ENCODE peak calls at places on chromosomes 6 and 20, in eight cellular contexts. One of them, this sample, is unnamed. For H3K9me3 and H3K4me1, the result is how much of the 10 kb centered on the place peaks cover.

GRCh38 chr6:131443514-131443913 is 129.5 kb upstream of the ARG1 start:
- DNase-seq in SJSA1: no peak
- DNase-seq in Peyer's patch: no peak
- DNase-seq in CD8-positive, alpha-beta T cell: no peak
- DNase-seq in heart left ventricle: no peak
- DNase-seq in upper lobe of left lung: no peak
- DNase-seq in H9: no peak
- DNase-seq in neural progenitor cell: no peak
- DNase-seq in this sample: no peak

GRCh38 chr20:17966432-17967312 is 1.9 kb downstream of the SNX5 start:
- DNase-seq in CD8-positive, alpha-beta T cell: no peak
- DNase-seq in Peyer's patch: no peak
- DNase-seq in upper lobe of left lung: no peak
- DNase-seq in heart left ventricle: no peak
- DNase-seq in neural progenitor cell: no peak
- DNase-seq in SJSA1: peak
- DNase-seq in H9: no peak
- DNase-seq in this sample: no peak

GRCh38 chr20:32792316-32792715 is 27.4 kb upstream of the MAPRE1 start:
- DNase-seq in heart left ventricle: no peak
- DNase-seq in CD8-positive, alpha-beta T cell: no peak
- DNase-seq in upper lobe of left lung: peak
- DNase-seq in neural progenitor cell: peak
- DNase-seq in H9: no peak
- DNase-seq in SJSA1: peak
- DNase-seq in Peyer's patch: no peak
- DNase-seq in this sample: no peak

GRCh38 chr6:1049900-1050299 is 262.0 kb upstream of the FOXQ1 start:
- DNase-seq in neural progenitor cell: no peak
- DNase-seq in Peyer's patch: no peak
- DNase-seq in H9: no peak
- DNase-seq in heart left ventricle: no peak
- DNase-seq in SJSA1: no peak
- DNase-seq in upper lobe of left lung: no peak
- DNase-seq in CD8-positive, alpha-beta T cell: no peak
- DNase-seq in this sample: no peak

GRCh38 chr6:166317261-166318212 is 9.3 kb upstream of the PRR18 start:
- DNase-seq in upper lobe of left lung: no peak
- DNase-seq in heart left ventricle: no peak
- DNase-seq in SJSA1: no peak
- DNase-seq in neural progenitor cell: no peak
- DNase-seq in CD8-positive, alpha-beta T cell: no peak
- DNase-seq in H9: no peak
- DNase-seq in Peyer's patch: no peak
- DNase-seq in this sample: no peak

GRCh38 chr6:46819561-46819960 is 26.4 kb downstream of the MEP1A start:
- DNase-seq in Peyer's patch: no peak
- DNase-seq in heart left ventricle: no peak
- DNase-seq in SJSA1: no peak
- DNase-seq in upper lobe of left lung: no peak
- DNase-seq in CD8-positive, alpha-beta T cell: no peak
- DNase-seq in H9: no peak
- DNase-seq in neural progenitor cell: no peak
- DNase-seq in this sample: no peak

GRCh38 chr20:32418376-32418775 is 60.2 kb downstream of the ASXL1 start:
- DNase-seq in upper lobe of left lung: no peak
- DNase-seq in CD8-positive, alpha-beta T cell: no peak
- DNase-seq in H9: no peak
- DNase-seq in Peyer's patch: no peak
- DNase-seq in heart left ventricle: no peak
- DNase-seq in neural progenitor cell: no peak
- DNase-seq in SJSA1: no peak
- DNase-seq in this sample: no peak

GRCh38 chr6:139376054-139376355 is 1.6 kb upstream of the CITED2 start:
- DNase-seq in heart left ventricle: peak
- DNase-seq in neural progenitor cell: no peak
- DNase-seq in upper lobe of left lung: no peak
- DNase-seq in H9: no peak
- DNase-seq in CD8-positive, alpha-beta T cell: no peak
- DNase-seq in Peyer's patch: peak
- DNase-seq in SJSA1: no peak
- DNase-seq in this sample: peak

GRCh38 chr6:43172127-43173007 is 1.3 kb downstream of the SRF start:
- DNase-seq in neural progenitor cell: peak
- DNase-seq in SJSA1: peak
- DNase-seq in upper lobe of left lung: peak
- DNase-seq in heart left ventricle: peak
- DNase-seq in CD8-positive, alpha-beta T cell: peak
- DNase-seq in H9: no peak
- DNase-seq in Peyer's patch: peak
- DNase-seq in this sample: peak

GRCh38 chr20:37293301-37293943 is 4.0 kb downstream of the MANBAL start:
- DNase-seq in CD8-positive, alpha-beta T cell: no peak
- DNase-seq in SJSA1: no peak
- DNase-seq in upper lobe of left lung: no peak
- DNase-seq in Peyer's patch: peak
- DNase-seq in H9: no peak
- DNase-seq in heart left ventricle: no peak
- DNase-seq in neural progenitor cell: no peak
- DNase-seq in this sample: no peak

GRCh38 chr20:63449796-63450730 is 22.4 kb downstream of the KCNQ2 start:
- DNase-seq in H9: no peak
- DNase-seq in upper lobe of left lung: peak
- DNase-seq in SJSA1: no peak
- DNase-seq in CD8-positive, alpha-beta T cell: no peak
- DNase-seq in heart left ventricle: no peak
- DNase-seq in Peyer's patch: no peak
- DNase-seq in neural progenitor cell: no peak
- DNase-seq in this sample: no peak

GRCh38 chr6:81382852-81383251 is 369.6 kb downstream of the TENT5A start:
- DNase-seq in upper lobe of left lung: no peak
- DNase-seq in H9: no peak
- DNase-seq in neural progenitor cell: no peak
- DNase-seq in CD8-positive, alpha-beta T cell: no peak
- DNase-seq in SJSA1: no peak
- DNase-seq in heart left ventricle: no peak
- DNase-seq in Peyer's patch: no peak
- DNase-seq in this sample: no peak

GRCh38 chr6:28824793-28825731 is 98.7 kb downstream of the TRIM27 start:
- DNase-seq in SJSA1: no peak
- DNase-seq in heart left ventricle: no peak
- DNase-seq in Peyer's patch: no peak
- DNase-seq in H9: peak
- DNase-seq in upper lobe of left lung: no peak
- DNase-seq in CD8-positive, alpha-beta T cell: no peak
- DNase-seq in neural progenitor cell: peak
- DNase-seq in this sample: no peak

GRCh38 chr6:130065616-130066015 is 47.2 kb downstream of the L3MBTL3 start:
- DNase-seq in upper lobe of left lung: no peak
- DNase-seq in neural progenitor cell: no peak
- DNase-seq in Peyer's patch: no peak
- DNase-seq in H9: no peak
- DNase-seq in SJSA1: no peak
- DNase-seq in heart left ventricle: no peak
- DNase-seq in CD8-positive, alpha-beta T cell: no peak
- DNase-seq in this sample: no peak

GRCh38 chr6:45455408-45455807 is 77.7 kb upstream of the SUPT3H start:
- DNase-seq in Peyer's patch: no peak
- DNase-seq in neural progenitor cell: no peak
- DNase-seq in heart left ventricle: no peak
- DNase-seq in CD8-positive, alpha-beta T cell: no peak
- DNase-seq in SJSA1: no peak
- DNase-seq in upper lobe of left lung: no peak
- DNase-seq in H9: no peak
- DNase-seq in this sample: no peak

GRCh38 chr6:129133770-129134192 is 250.8 kb downstream of the LAMA2 start:
- DNase-seq in H9: no peak
- DNase-seq in Peyer's patch: no peak
- DNase-seq in heart left ventricle: no peak
- DNase-seq in upper lobe of left lung: no peak
- DNase-seq in CD8-positive, alpha-beta T cell: no peak
- DNase-seq in neural progenitor cell: no peak
- DNase-seq in SJSA1: peak
- DNase-seq in this sample: peak

GRCh38 chr6:37451411-37452273 is 18.6 kb downstream of the CMTR1 start:
- DNase-seq in neural progenitor cell: no peak
- DNase-seq in H9: no peak
- DNase-seq in heart left ventricle: no peak
- DNase-seq in CD8-positive, alpha-beta T cell: no peak
- DNase-seq in upper lobe of left lung: no peak
- DNase-seq in Peyer's patch: no peak
- DNase-seq in SJSA1: no peak
- DNase-seq in this sample: no peak

GRCh38 chr6:138944412-138944811 is 43.6 kb downstream of the REPS1 start:
- DNase-seq in heart left ventricle: no peak
- DNase-seq in H9: no peak
- DNase-seq in neural progenitor cell: no peak
- DNase-seq in upper lobe of left lung: no peak
- DNase-seq in Peyer's patch: no peak
- DNase-seq in SJSA1: peak
- DNase-seq in CD8-positive, alpha-beta T cell: no peak
- DNase-seq in this sample: no peak

GRCh38 chr20:1326031-1326930 is 2.7 kb downstream of the SDCBP2 start:
- DNase-seq in upper lobe of left lung: no peak
- DNase-seq in SJSA1: no peak
- DNase-seq in H9: peak
- DNase-seq in CD8-positive, alpha-beta T cell: no peak
- DNase-seq in Peyer's patch: no peak
- DNase-seq in heart left ventricle: peak
- DNase-seq in neural progenitor cell: no peak
- DNase-seq in this sample: peak

DNA sequence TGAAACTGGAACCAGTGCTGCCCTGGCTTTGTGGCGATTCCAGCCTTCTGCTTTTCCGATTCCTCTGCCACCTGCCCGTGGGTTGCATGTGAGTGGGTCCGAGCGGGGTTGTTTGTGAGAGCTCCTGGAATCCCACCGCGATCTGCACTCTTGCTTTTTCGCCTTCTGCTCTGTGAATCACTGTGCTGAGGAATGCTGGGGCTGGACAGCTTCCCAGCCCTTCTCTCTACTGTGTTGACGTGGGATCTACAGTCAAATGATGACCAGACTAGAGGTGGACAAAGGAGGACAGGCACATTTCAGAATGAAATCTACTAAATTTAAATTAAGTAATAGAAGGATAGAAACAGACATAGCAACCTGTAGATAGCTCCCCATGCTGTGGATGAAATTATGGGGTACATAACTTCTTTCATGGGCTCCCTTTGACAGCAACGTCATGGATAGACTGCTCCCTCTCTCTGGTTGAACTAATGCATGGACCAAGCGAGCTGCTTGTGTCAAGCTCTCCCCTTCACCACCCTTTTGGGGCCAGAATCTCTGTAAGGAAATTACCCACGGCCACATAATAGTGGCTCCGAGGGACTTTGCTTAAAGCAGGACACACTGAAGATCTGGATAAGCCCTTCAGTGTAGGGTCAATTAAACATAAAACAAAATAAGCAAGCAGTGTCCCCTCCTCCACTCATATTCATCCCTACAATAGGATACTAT is 2.0 kb downstream of the FNDC1 start:
- DNase-seq in SJSA1: peak
- DNase-seq in upper lobe of left lung: no peak
- DNase-seq in neural progenitor cell: peak
- DNase-seq in CD8-positive, alpha-beta T cell: no peak
- DNase-seq in H9: no peak
- DNase-seq in heart left ventricle: peak
- DNase-seq in Peyer's patch: no peak
- DNase-seq in this sample: peak
- H3K9me3 ChIP-seq in SJSA1: under half
- H3K9me3 ChIP-seq in upper lobe of left lung: under half
- H3K9me3 ChIP-seq in neural progenitor cell: under half
- H3K9me3 ChIP-seq in CD8-positive, alpha-beta T cell: under half
- H3K9me3 ChIP-seq in H9: under half
- H3K9me3 ChIP-seq in heart left ventricle: under half
- H3K9me3 ChIP-seq in Peyer's patch: under half
- H3K9me3 ChIP-seq in this sample: under half

GRCh38 chr6:35663001-35663400 is 25.7 kb downstream of the FKBP5 start:
- DNase-seq in heart left ventricle: no peak
- DNase-seq in upper lobe of left lung: no peak
- DNase-seq in CD8-positive, alpha-beta T cell: no peak
- DNase-seq in Peyer's patch: no peak
- DNase-seq in neural progenitor cell: peak
- DNase-seq in H9: no peak
- DNase-seq in SJSA1: no peak
- DNase-seq in this sample: no peak
- H3K4me1 ChIP-seq in heart left ventricle: under half
- H3K4me1 ChIP-seq in upper lobe of left lung: under half
- H3K4me1 ChIP-seq in CD8-positive, alpha-beta T cell: half or more
- H3K4me1 ChIP-seq in Peyer's patch: under half
- H3K4me1 ChIP-seq in neural progenitor cell: under half
- H3K4me1 ChIP-seq in H9: under half
- H3K4me1 ChIP-seq in SJSA1: under half
- H3K4me1 ChIP-seq in this sample: under half

GRCh38 chr6:148689168-148689567 is 57.7 kb upstream of the UST start:
- DNase-seq in SJSA1: no peak
- DNase-seq in CD8-positive, alpha-beta T cell: no peak
- DNase-seq in upper lobe of left lung: no peak
- DNase-seq in Peyer's patch: no peak
- DNase-seq in heart left ventricle: no peak
- DNase-seq in H9: no peak
- DNase-seq in neural progenitor cell: no peak
- DNase-seq in this sample: no peak
- H3K9me3 ChIP-seq in SJSA1: under half
- H3K9me3 ChIP-seq in CD8-positive, alpha-beta T cell: under half
- H3K9me3 ChIP-seq in upper lobe of left lung: under half
- H3K9me3 ChIP-seq in Peyer's patch: under half
- H3K9me3 ChIP-seq in heart left ventricle: under half
- H3K9me3 ChIP-seq in H9: under half
- H3K9me3 ChIP-seq in neural progenitor cell: under half
- H3K9me3 ChIP-seq in this sample: under half

DNA sequence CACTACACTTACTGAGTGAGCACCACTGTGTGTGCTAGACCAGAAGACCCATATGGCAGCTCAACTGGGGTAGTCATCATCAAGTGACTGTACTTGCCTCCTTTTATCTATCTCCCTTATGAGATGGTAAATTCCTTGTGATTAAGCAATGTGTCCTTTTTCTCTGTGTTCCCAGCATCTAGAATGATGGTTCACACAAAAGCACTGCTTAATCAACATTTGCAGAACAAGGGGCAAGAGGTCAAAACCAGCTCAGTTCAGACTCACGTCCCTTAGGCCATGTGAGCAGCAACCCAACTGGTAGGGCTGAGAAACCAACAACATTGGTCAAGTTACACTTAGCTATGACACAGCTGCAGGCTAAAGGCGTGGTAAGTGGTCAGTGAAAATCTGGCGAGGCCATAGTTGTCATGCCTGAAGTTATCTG is 10.0 kb downstream of the TRAM2 start:
- DNase-seq in SJSA1: no peak
- DNase-seq in neural progenitor cell: no peak
- DNase-seq in H9: no peak
- DNase-seq in heart left ventricle: no peak
- DNase-seq in Peyer's patch: no peak
- DNase-seq in CD8-positive, alpha-beta T cell: no peak
- DNase-seq in upper lobe of left lung: no peak
- DNase-seq in this sample: peak
- H3K4me1 ChIP-seq in SJSA1: under half
- H3K4me1 ChIP-seq in neural progenitor cell: under half
- H3K4me1 ChIP-seq in H9: under half
- H3K4me1 ChIP-seq in heart left ventricle: under half
- H3K4me1 ChIP-seq in Peyer's patch: under half
- H3K4me1 ChIP-seq in CD8-positive, alpha-beta T cell: under half
- H3K4me1 ChIP-seq in upper lobe of left lung: half or more
- H3K4me1 ChIP-seq in this sample: under half